ENCODE peak calls at places on chromosomes 4 and X, in ten cellular contexts. One of them, this sample, is unnamed.

GRCh38 chr4:27005512-27006246 is 145.0 kb downstream of the STIM2 start:
- DNase-seq in A549: no peak
- DNase-seq in upper lobe of left lung: no peak
- DNase-seq in tibial nerve: no peak
- DNase-seq in endothelial cell of umbilical vein: peak
- DNase-seq in breast epithelium: no peak
- DNase-seq in GM12891: no peak
- DNase-seq in stomach: no peak
- DNase-seq in HCT116: no peak
- DNase-seq in ovary: no peak
- DNase-seq in this sample: no peak

GRCh38 chrX:39519566-39520301 is 578.0 kb downstream of the BCOR start:
- DNase-seq in upper lobe of left lung: no peak
- DNase-seq in HCT116: no peak
- DNase-seq in GM12891: no peak
- DNase-seq in A549: no peak
- DNase-seq in stomach: no peak
- DNase-seq in tibial nerve: no peak
- DNase-seq in ovary: no peak
- DNase-seq in endothelial cell of umbilical vein: no peak
- DNase-seq in breast epithelium: no peak
- DNase-seq in this sample: no peak

GRCh38 chr4:153409412-153409811 is 56.7 kb upstream of the TMEM131L start:
- DNase-seq in tibial nerve: no peak
- DNase-seq in GM12891: no peak
- DNase-seq in ovary: no peak
- DNase-seq in endothelial cell of umbilical vein: peak
- DNase-seq in HCT116: no peak
- DNase-seq in stomach: no peak
- DNase-seq in upper lobe of left lung: no peak
- DNase-seq in breast epithelium: no peak
- DNase-seq in A549: no peak
- DNase-seq in this sample: no peak

GRCh38 chrX:30060718-30061117 is 154.6 kb upstream of the MAGEB2 start:
- DNase-seq in HCT116: peak
- DNase-seq in stomach: no peak
- DNase-seq in upper lobe of left lung: no peak
- DNase-seq in GM12891: no peak
- DNase-seq in ovary: no peak
- DNase-seq in endothelial cell of umbilical vein: peak
- DNase-seq in breast epithelium: no peak
- DNase-seq in A549: peak
- DNase-seq in tibial nerve: no peak
- DNase-seq in this sample: no peak

GRCh38 chr4:38333219-38333618 is 330.8 kb upstream of the KLF3 start:
- DNase-seq in HCT116: no peak
- DNase-seq in ovary: no peak
- DNase-seq in A549: no peak
- DNase-seq in breast epithelium: no peak
- DNase-seq in upper lobe of left lung: no peak
- DNase-seq in tibial nerve: no peak
- DNase-seq in GM12891: no peak
- DNase-seq in endothelial cell of umbilical vein: no peak
- DNase-seq in stomach: no peak
- DNase-seq in this sample: no peak

GRCh38 chr4:47075241-47075640 is 43.9 kb downstream of the GABRB1 start:
- DNase-seq in A549: no peak
- DNase-seq in upper lobe of left lung: no peak
- DNase-seq in endothelial cell of umbilical vein: peak
- DNase-seq in GM12891: no peak
- DNase-seq in tibial nerve: no peak
- DNase-seq in HCT116: no peak
- DNase-seq in breast epithelium: no peak
- DNase-seq in stomach: no peak
- DNase-seq in ovary: no peak
- DNase-seq in this sample: no peak

GRCh38 chrX:103607385-103608304 is at the start of gene TCEAL3:
- DNase-seq in breast epithelium: peak
- DNase-seq in stomach: peak
- DNase-seq in A549: no peak
- DNase-seq in tibial nerve: peak
- DNase-seq in HCT116: no peak
- DNase-seq in upper lobe of left lung: peak
- DNase-seq in ovary: peak
- DNase-seq in GM12891: no peak
- DNase-seq in endothelial cell of umbilical vein: peak
- DNase-seq in this sample: no peak

GRCh38 chr4:23602720-23603119 is 287.1 kb downstream of the PPARGC1A start:
- DNase-seq in upper lobe of left lung: no peak
- DNase-seq in ovary: no peak
- DNase-seq in tibial nerve: no peak
- DNase-seq in HCT116: no peak
- DNase-seq in stomach: no peak
- DNase-seq in GM12891: no peak
- DNase-seq in endothelial cell of umbilical vein: no peak
- DNase-seq in A549: no peak
- DNase-seq in breast epithelium: no peak
- DNase-seq in this sample: no peak

DNA sequence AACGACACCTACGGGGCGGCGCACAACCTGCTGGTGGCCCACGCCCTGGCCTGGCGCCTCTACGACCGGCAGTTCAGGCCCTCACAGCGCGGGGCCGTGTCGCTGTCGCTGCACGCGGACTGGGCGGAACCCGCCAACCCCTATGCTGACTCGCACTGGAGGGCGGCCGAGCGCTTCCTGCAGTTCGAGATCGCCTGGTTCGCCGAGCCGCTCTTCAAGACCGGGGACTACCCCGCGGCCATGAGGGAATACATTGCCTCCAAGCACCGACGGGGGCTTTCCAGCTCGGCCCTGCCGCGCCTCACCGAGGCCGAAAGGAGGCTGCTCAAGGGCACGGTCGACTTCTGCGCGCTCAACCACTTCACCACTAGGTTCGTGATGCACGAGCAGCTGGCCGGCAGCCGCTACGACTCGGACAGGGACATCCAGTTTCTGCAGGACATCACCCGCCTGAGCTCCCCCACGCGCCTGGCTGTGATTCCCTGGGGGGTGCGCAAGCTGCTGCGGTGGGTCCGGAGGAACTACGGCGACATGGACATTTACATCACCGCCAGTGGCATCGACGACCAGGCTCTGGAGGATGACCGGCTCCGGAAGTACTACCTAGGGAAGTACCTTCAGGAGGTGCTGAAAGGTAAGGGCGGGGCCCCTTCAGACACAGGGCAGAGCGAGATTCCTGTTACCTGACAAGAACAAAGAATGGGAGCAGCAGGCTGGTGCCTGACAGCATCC is 11.7 kb downstream of the RPL9 start:
- DNase-seq in GM12891: peak
- DNase-seq in upper lobe of left lung: peak
- DNase-seq in tibial nerve: no peak
- DNase-seq in A549: no peak
- DNase-seq in stomach: peak
- DNase-seq in endothelial cell of umbilical vein: peak
- DNase-seq in breast epithelium: peak
- DNase-seq in ovary: peak
- DNase-seq in HCT116: no peak
- DNase-seq in this sample: no peak
- TF ChIP-seq POLR2A in GM12891: peak
- TF ChIP-seq POLR2A in upper lobe of left lung: no peak
- TF ChIP-seq POLR2A in tibial nerve: no peak
- TF ChIP-seq POLR2A in A549: no peak
- TF ChIP-seq POLR2A in stomach: no peak
- TF ChIP-seq POLR2A in endothelial cell of umbilical vein: no peak
- TF ChIP-seq POLR2A in breast epithelium: no peak
- TF ChIP-seq POLR2A in ovary: no peak
- TF ChIP-seq POLR2A in HCT116: no peak
- TF ChIP-seq POLR2A in this sample: no peak

GRCh38 chr4:7044415-7044930 is 1.3 kb downstream of the TADA2B start:
- DNase-seq in breast epithelium: no peak
- DNase-seq in endothelial cell of umbilical vein: no peak
- DNase-seq in GM12891: no peak
- DNase-seq in upper lobe of left lung: no peak
- DNase-seq in HCT116: no peak
- DNase-seq in ovary: peak
- DNase-seq in stomach: no peak
- DNase-seq in tibial nerve: no peak
- DNase-seq in A549: no peak
- DNase-seq in this sample: no peak

GRCh38 chr4:7043521-7044414 is 596 bp downstream of the TADA2B start:
- DNase-seq in breast epithelium: no peak
- DNase-seq in upper lobe of left lung: peak
- DNase-seq in ovary: peak
- DNase-seq in GM12891: peak
- DNase-seq in HCT116: no peak
- DNase-seq in A549: peak
- DNase-seq in stomach: peak
- DNase-seq in endothelial cell of umbilical vein: peak
- DNase-seq in tibial nerve: no peak
- DNase-seq in this sample: peak

GRCh38 chr4:7041851-7042696 is 1.1 kb upstream of the TADA2B start:
- DNase-seq in HCT116: no peak
- DNase-seq in breast epithelium: no peak
- DNase-seq in endothelial cell of umbilical vein: no peak
- DNase-seq in A549: no peak
- DNase-seq in stomach: peak
- DNase-seq in GM12891: peak
- DNase-seq in ovary: no peak
- DNase-seq in tibial nerve: peak
- DNase-seq in upper lobe of left lung: peak
- DNase-seq in this sample: peak

GRCh38 chr4:7041246-7041645 is 1.9 kb upstream of the TADA2B start:
- DNase-seq in breast epithelium: no peak
- DNase-seq in stomach: no peak
- DNase-seq in GM12891: no peak
- DNase-seq in endothelial cell of umbilical vein: no peak
- DNase-seq in tibial nerve: no peak
- DNase-seq in ovary: no peak
- DNase-seq in HCT116: no peak
- DNase-seq in A549: no peak
- DNase-seq in upper lobe of left lung: no peak
- DNase-seq in this sample: no peak

DNA sequence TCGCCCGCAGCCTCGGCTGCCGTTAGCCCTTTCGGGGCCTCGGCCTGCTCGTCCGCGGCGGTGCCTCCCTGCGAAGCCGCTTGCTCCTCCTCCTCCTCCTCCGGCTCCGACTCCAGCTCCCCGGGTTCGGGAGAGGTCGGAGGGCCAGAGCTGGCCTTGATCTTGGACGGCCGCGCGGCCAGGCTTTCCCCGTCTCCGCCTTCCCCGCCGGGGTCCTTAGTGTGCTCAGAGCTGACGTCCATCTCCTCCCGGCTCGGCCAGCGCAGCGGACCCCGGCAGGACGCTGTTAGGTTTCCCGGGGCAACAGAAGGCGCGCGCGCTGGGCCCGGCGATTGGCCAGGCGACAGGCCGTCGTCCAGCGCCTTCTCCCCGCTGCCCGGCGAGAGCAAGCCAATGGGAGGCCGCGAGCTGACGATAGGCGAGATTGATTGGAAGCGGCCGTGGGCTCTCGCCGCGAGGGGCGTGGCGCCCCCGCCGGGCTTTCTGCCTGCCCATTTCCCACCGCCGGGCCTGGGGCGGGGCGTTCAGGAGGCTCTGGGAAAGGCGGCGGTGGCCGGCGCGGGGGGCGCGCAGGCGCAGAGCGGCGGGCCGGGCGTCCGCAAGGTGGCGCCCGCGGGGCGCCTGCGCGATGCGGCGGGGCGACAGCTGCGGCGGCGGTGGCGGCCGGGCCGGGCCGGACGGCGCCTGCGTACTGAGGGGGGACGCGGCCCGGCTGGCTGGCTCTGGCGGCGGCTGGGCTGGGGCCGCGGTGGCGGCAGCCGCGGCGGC is at the start of gene TADA2B:
- DNase-seq in stomach: peak
- DNase-seq in GM12891: peak
- DNase-seq in upper lobe of left lung: peak
- DNase-seq in A549: peak
- DNase-seq in HCT116: peak
- DNase-seq in ovary: peak
- DNase-seq in tibial nerve: peak
- DNase-seq in breast epithelium: peak
- DNase-seq in endothelial cell of umbilical vein: peak
- DNase-seq in this sample: peak
- TF ChIP-seq POLR2A in stomach: no peak
- TF ChIP-seq POLR2A in GM12891: no peak
- TF ChIP-seq POLR2A in upper lobe of left lung: peak
- TF ChIP-seq POLR2A in A549: peak
- TF ChIP-seq POLR2A in HCT116: no peak
- TF ChIP-seq POLR2A in ovary: no peak
- TF ChIP-seq POLR2A in tibial nerve: peak
- TF ChIP-seq POLR2A in breast epithelium: no peak
- TF ChIP-seq POLR2A in endothelial cell of umbilical vein: no peak
- TF ChIP-seq POLR2A in this sample: peak

GRCh38 chrX:129772796-129773431 is 6.8 kb upstream of the SASH3 start:
- DNase-seq in A549: no peak
- DNase-seq in endothelial cell of umbilical vein: no peak
- DNase-seq in HCT116: no peak
- DNase-seq in GM12891: no peak
- DNase-seq in stomach: peak
- DNase-seq in breast epithelium: peak
- DNase-seq in tibial nerve: no peak
- DNase-seq in ovary: no peak
- DNase-seq in upper lobe of left lung: peak
- DNase-seq in this sample: no peak
- TF ChIP-seq POLR2A in A549: no peak
- TF ChIP-seq POLR2A in endothelial cell of umbilical vein: no peak
- TF ChIP-seq POLR2A in HCT116: no peak
- TF ChIP-seq POLR2A in GM12891: peak
- TF ChIP-seq POLR2A in stomach: no peak
- TF ChIP-seq POLR2A in breast epithelium: no peak
- TF ChIP-seq POLR2A in tibial nerve: no peak
- TF ChIP-seq POLR2A in ovary: no peak
- TF ChIP-seq POLR2A in upper lobe of left lung: no peak
- TF ChIP-seq POLR2A in this sample: no peak

GRCh38 chrX:55335296-55335695 is 70.6 kb upstream of the PAGE3 start:
- DNase-seq in endothelial cell of umbilical vein: no peak
- DNase-seq in HCT116: no peak
- DNase-seq in GM12891: no peak
- DNase-seq in stomach: no peak
- DNase-seq in breast epithelium: no peak
- DNase-seq in ovary: no peak
- DNase-seq in tibial nerve: no peak
- DNase-seq in upper lobe of left lung: no peak
- DNase-seq in A549: no peak
- DNase-seq in this sample: no peak

GRCh38 chrX:55336176-55336575 is 71.5 kb upstream of the PAGE3 start:
- DNase-seq in upper lobe of left lung: no peak
- DNase-seq in ovary: no peak
- DNase-seq in A549: no peak
- DNase-seq in endothelial cell of umbilical vein: no peak
- DNase-seq in HCT116: no peak
- DNase-seq in GM12891: no peak
- DNase-seq in stomach: no peak
- DNase-seq in breast epithelium: no peak
- DNase-seq in tibial nerve: no peak
- DNase-seq in this sample: no peak

GRCh38 chrX:55342533-55343501 is 78.1 kb upstream of the PAGE3 start:
- DNase-seq in upper lobe of left lung: no peak
- DNase-seq in endothelial cell of umbilical vein: peak
- DNase-seq in stomach: peak
- DNase-seq in A549: peak
- DNase-seq in breast epithelium: no peak
- DNase-seq in GM12891: peak
- DNase-seq in tibial nerve: no peak
- DNase-seq in HCT116: no peak
- DNase-seq in ovary: no peak
- DNase-seq in this sample: peak

DNA sequence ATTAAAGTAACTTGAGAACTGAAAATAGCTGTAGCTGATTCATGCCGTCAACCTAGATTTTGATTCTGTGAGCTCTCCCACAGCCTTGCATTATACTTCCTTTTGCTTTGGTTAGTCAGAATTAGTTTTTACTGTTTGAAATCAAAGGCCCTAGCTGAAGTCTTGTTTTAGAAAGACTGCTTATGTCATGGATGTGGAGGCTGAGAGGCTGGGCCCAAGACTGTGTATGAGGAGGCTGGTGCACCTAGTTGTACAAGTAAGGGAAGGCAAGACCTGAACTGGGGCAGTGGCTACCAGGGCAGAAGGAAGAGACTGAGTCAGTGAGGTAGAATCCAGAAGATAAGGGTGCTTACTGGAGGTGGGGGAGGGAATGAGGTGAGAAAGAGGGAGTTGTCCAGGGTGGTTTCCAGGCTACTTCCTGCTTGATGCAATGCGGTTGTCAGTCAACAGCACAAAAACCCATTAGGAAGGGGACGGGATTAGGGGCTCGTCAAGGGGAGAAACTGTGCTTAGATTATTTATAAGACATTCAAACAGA is 76.2 kb upstream of the PAGE3 start:
- DNase-seq in endothelial cell of umbilical vein: no peak
- DNase-seq in ovary: no peak
- DNase-seq in GM12891: no peak
- DNase-seq in tibial nerve: no peak
- DNase-seq in HCT116: no peak
- DNase-seq in upper lobe of left lung: no peak
- DNase-seq in stomach: no peak
- DNase-seq in A549: no peak
- DNase-seq in breast epithelium: no peak
- DNase-seq in this sample: no peak
- TF ChIP-seq POLR2A in endothelial cell of umbilical vein: no peak
- TF ChIP-seq POLR2A in ovary: no peak
- TF ChIP-seq POLR2A in GM12891: no peak
- TF ChIP-seq POLR2A in tibial nerve: no peak
- TF ChIP-seq POLR2A in HCT116: no peak
- TF ChIP-seq POLR2A in upper lobe of left lung: no peak
- TF ChIP-seq POLR2A in stomach: no peak
- TF ChIP-seq POLR2A in A549: no peak
- TF ChIP-seq POLR2A in breast epithelium: no peak
- TF ChIP-seq POLR2A in this sample: no peak